ENCODE peak calls at places on chromosomes 13 and 19, in four cellular contexts. One of them, this sample, is unnamed. For H3K36me3, the result is how much of the 10 kb centered on the place peaks cover.

GRCh38 chr19:10142701-10143375 is 23.1 kb upstream of the EIF3G start:
- DNase-seq in BJ: no peak
- DNase-seq in thoracic aorta: no peak
- DNase-seq in heart right ventricle: no peak
- DNase-seq in this sample: no peak

GRCh38 chr19:41811981-41812380 is 15.6 kb downstream of the CEACAM3 start:
- DNase-seq in BJ: no peak
- DNase-seq in thoracic aorta: no peak
- DNase-seq in heart right ventricle: no peak
- DNase-seq in this sample: no peak

GRCh38 chr13:111183959-111184684 is 69.0 kb downstream of the ARHGEF7 start:
- DNase-seq in thoracic aorta: no peak
- DNase-seq in heart right ventricle: no peak
- DNase-seq in BJ: no peak
- DNase-seq in this sample: no peak

GRCh38 chr19:45711851-45712698 is 18.6 kb downstream of the FBXO46 start:
- DNase-seq in heart right ventricle: no peak
- DNase-seq in thoracic aorta: no peak
- DNase-seq in BJ: no peak
- DNase-seq in this sample: no peak

GRCh38 chr13:111398715-111399299 is 78.4 kb downstream of the TEX29 start:
- DNase-seq in heart right ventricle: no peak
- DNase-seq in thoracic aorta: no peak
- DNase-seq in BJ: no peak
- DNase-seq in this sample: no peak

GRCh38 chr13:101624981-101625380 is 172.5 kb downstream of the ITGBL1 start:
- DNase-seq in BJ: no peak
- DNase-seq in heart right ventricle: no peak
- DNase-seq in thoracic aorta: no peak
- DNase-seq in this sample: no peak

GRCh38 chr19:31667106-31667505 is 317.9 kb upstream of the TSHZ3 start:
- DNase-seq in BJ: no peak
- DNase-seq in heart right ventricle: no peak
- DNase-seq in thoracic aorta: no peak
- DNase-seq in this sample: no peak

GRCh38 chr13:99265162-99265822 is 7.1 kb upstream of the GPR18 start:
- DNase-seq in BJ: no peak
- DNase-seq in heart right ventricle: no peak
- DNase-seq in thoracic aorta: no peak
- DNase-seq in this sample: no peak

GRCh38 chr13:42486711-42487198 is 87.2 kb upstream of the TNFSF11 start:
- DNase-seq in thoracic aorta: no peak
- DNase-seq in BJ: peak
- DNase-seq in heart right ventricle: no peak
- DNase-seq in this sample: peak

GRCh38 chr13:102584423-102584822 is 12.4 kb upstream of the TPP2 start:
- DNase-seq in heart right ventricle: no peak
- DNase-seq in thoracic aorta: no peak
- DNase-seq in BJ: no peak
- DNase-seq in this sample: no peak

GRCh38 chr19:41431426-41432386 is 4.5 kb upstream of the B3GNT8 start:
- DNase-seq in heart right ventricle: peak
- DNase-seq in BJ: no peak
- DNase-seq in thoracic aorta: no peak
- DNase-seq in this sample: peak

GRCh38 chr13:26459276-26460131 is 98.0 kb upstream of the WASF3 start:
- DNase-seq in heart right ventricle: peak
- DNase-seq in thoracic aorta: no peak
- DNase-seq in BJ: no peak
- DNase-seq in this sample: no peak

GRCh38 chr13:74708629-74709028 is 574.4 kb upstream of the KLF12 start:
- DNase-seq in thoracic aorta: no peak
- DNase-seq in heart right ventricle: no peak
- DNase-seq in BJ: no peak
- DNase-seq in this sample: no peak

GRCh38 chr13:27977476-27978300 is 8.6 kb upstream of the CDX2 start:
- DNase-seq in heart right ventricle: no peak
- DNase-seq in thoracic aorta: no peak
- DNase-seq in BJ: no peak
- DNase-seq in this sample: no peak

GRCh38 chr19:12194827-12195500 is 32.1 kb downstream of the ZNF136 start:
- DNase-seq in heart right ventricle: peak
- DNase-seq in thoracic aorta: peak
- DNase-seq in BJ: no peak
- DNase-seq in this sample: no peak

GRCh38 chr13:114105351-114106225 is 26.8 kb downstream of the RASA3 start:
- DNase-seq in thoracic aorta: no peak
- DNase-seq in heart right ventricle: no peak
- DNase-seq in BJ: no peak
- DNase-seq in this sample: no peak

GRCh38 chr13:107886118-107886517 is 329.2 kb downstream of the LIG4 start:
- DNase-seq in thoracic aorta: no peak
- DNase-seq in heart right ventricle: no peak
- DNase-seq in BJ: no peak
- DNase-seq in this sample: no peak

DNA sequence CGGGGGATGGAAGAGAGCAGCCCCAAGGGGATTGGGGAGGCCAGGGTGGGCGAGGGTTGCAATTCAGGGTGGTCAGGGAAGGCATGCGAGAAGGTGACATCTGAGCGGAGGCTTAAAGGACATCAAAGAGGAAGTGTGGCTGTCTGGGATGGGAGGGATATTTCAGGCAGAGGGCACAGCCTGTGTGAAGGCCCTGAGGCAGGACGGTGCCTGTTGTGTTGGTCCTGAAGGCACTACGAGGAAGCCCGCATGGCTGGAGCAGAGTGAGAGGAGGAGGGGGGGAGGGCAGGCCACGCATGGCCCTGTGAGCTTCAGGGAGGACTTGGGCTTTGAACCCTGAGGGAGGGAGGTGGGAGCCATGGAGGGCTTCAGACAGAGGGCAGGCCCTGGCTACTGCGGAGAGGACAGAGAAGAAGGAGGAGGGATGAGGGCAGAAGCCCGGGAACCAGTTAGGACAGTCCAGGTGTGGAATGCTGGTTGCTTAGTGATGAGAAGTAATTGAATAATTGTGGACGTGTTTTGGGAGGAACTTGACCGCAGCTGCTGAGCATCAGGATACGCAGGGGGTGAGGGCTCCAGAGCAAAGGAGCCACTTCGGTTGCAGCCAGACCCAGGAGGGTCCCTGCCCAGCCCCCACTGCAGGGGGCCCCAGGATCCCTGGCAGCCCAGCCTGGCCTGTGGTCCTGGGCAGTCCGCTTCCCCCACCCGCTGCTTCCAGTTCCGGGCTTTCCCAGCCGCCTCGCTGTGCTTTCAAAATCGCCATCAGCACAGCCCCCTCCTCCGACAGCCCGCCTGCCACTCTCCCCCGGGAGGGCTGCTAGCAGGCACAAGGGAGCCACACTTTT is 6.2 kb downstream of the TLE6 start:
- DNase-seq in heart right ventricle: peak
- DNase-seq in thoracic aorta: no peak
- DNase-seq in BJ: no peak
- DNase-seq in this sample: peak
- H3K4me3 ChIP-seq in heart right ventricle: peak
- H3K4me3 ChIP-seq in thoracic aorta: peak
- H3K4me3 ChIP-seq in BJ: peak
- H3K4me3 ChIP-seq in this sample: peak

DNA sequence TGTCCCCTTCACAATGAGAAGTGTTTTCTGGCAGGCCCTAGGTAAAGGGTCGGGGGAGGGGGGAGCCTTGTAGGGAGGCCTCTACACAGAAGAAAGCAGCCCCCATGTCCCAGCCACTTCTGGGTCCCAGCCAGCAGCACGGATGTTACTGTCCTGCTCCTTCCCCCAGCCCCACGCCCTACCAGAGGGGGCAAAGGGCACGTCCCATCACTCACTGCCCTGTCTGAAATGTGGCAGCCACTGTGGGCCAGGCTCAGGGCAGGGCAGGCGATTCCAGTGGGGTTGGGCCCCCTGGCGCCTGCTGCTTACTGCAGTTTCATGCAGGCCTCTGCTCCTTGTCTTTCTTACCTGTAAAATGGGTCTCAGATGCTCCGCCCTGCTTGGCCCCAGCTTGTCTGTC is 6.1 kb upstream of the SLC25A42 start:
- DNase-seq in thoracic aorta: no peak
- DNase-seq in heart right ventricle: no peak
- DNase-seq in BJ: no peak
- DNase-seq in this sample: no peak
- H3K36me3 ChIP-seq in thoracic aorta: under half
- H3K36me3 ChIP-seq in heart right ventricle: half or more
- H3K36me3 ChIP-seq in BJ: under half
- H3K36me3 ChIP-seq in this sample: under half

DNA sequence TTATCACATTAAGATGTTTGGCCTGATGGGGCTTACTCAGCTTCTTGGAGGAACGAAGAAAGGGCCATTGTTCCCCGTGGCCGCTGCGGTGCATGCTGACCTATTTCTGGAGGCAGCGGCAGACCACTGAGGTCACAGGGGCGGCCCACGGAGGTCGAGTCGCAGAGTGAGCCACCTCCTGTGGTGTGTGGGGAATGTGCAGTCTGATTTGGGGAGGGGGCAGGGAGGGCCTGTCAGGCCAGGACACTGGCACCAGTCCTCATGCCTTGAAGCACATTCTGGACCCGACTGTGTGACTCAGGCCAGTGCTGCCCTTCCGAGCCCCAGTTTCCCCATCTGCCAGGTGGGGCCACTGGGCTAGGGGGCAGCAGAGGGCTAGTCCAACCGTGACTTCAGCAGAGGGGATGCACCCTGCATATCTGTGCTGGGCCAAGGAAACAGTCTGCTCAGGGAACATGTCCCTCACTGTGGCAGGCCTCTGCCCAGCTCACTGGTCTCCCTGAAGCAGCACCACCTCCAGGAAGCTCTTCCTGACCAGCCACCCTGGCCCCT is 6.3 kb downstream of the SLC7A10 start:
- DNase-seq in thoracic aorta: no peak
- DNase-seq in BJ: no peak
- DNase-seq in heart right ventricle: no peak
- DNase-seq in this sample: no peak
- TF ChIP-seq CTCF in thoracic aorta: no peak
- TF ChIP-seq CTCF in BJ: peak
- TF ChIP-seq CTCF in heart right ventricle: no peak
- TF ChIP-seq CTCF in this sample: peak

GRCh38 chr13:50125556-50126377 is 110.5 kb downstream of the KCNRG start:
- DNase-seq in heart right ventricle: peak
- DNase-seq in BJ: no peak
- DNase-seq in thoracic aorta: peak
- DNase-seq in this sample: peak

GRCh38 chr13:50126378-50127016 is 111.3 kb downstream of the KCNRG start:
- DNase-seq in thoracic aorta: no peak
- DNase-seq in heart right ventricle: no peak
- DNase-seq in BJ: no peak
- DNase-seq in this sample: peak

GRCh38 chr13:50128406-50129048 is 113.3 kb downstream of the KCNRG start:
- DNase-seq in BJ: no peak
- DNase-seq in thoracic aorta: no peak
- DNase-seq in heart right ventricle: no peak
- DNase-seq in this sample: no peak

GRCh38 chr13:50127726-50128291 is 112.6 kb downstream of the KCNRG start:
- DNase-seq in thoracic aorta: no peak
- DNase-seq in heart right ventricle: no peak
- DNase-seq in BJ: no peak
- DNase-seq in this sample: peak

DNA sequence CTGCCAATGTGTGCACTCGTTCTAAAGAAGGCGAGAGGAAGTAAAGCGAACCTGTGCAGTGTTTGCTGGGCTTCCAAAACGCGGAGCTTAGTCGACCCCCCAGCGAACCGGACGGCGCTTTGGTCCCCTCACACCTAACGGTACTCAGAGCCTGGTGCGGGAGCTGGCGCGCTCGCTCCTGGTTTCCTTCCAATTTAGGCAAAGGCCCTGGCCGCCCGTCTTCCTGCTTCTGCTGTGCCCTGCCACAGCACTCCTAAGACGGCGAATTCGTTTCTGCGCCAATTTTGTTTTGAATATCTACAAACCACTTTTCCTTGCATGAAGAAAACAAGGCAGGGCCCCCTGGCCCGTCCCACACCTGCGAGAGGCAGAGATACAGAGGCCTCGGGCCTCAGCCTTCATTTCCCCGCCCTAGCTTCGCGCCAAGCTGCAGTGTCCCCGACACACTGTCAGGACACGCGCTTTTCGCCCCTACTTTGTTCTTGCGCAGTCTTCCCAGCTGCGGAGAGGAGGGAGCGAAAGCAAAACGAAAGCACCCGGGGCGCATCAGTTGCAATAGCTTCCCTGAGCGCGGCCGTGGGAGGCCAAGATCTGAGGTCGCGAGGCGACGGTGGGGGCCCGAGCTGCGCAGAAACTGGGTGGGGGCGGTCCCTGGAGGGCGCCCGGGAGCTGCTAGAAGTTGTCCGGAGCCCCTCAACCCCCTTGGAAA is 111.9 kb downstream of the KCNRG start:
- DNase-seq in thoracic aorta: no peak
- DNase-seq in heart right ventricle: peak
- DNase-seq in BJ: no peak
- DNase-seq in this sample: peak
- H3K4me3 ChIP-seq in thoracic aorta: peak
- H3K4me3 ChIP-seq in heart right ventricle: peak
- H3K4me3 ChIP-seq in BJ: peak
- H3K4me3 ChIP-seq in this sample: peak

GRCh38 chr13:58087566-58087965 is 456.0 kb downstream of the PCDH17 start:
- DNase-seq in BJ: no peak
- DNase-seq in thoracic aorta: no peak
- DNase-seq in heart right ventricle: no peak
- DNase-seq in this sample: no peak
- H3K36me3 ChIP-seq in BJ: under half
- H3K36me3 ChIP-seq in thoracic aorta: under half
- H3K36me3 ChIP-seq in heart right ventricle: under half
- H3K36me3 ChIP-seq in this sample: under half

DNA sequence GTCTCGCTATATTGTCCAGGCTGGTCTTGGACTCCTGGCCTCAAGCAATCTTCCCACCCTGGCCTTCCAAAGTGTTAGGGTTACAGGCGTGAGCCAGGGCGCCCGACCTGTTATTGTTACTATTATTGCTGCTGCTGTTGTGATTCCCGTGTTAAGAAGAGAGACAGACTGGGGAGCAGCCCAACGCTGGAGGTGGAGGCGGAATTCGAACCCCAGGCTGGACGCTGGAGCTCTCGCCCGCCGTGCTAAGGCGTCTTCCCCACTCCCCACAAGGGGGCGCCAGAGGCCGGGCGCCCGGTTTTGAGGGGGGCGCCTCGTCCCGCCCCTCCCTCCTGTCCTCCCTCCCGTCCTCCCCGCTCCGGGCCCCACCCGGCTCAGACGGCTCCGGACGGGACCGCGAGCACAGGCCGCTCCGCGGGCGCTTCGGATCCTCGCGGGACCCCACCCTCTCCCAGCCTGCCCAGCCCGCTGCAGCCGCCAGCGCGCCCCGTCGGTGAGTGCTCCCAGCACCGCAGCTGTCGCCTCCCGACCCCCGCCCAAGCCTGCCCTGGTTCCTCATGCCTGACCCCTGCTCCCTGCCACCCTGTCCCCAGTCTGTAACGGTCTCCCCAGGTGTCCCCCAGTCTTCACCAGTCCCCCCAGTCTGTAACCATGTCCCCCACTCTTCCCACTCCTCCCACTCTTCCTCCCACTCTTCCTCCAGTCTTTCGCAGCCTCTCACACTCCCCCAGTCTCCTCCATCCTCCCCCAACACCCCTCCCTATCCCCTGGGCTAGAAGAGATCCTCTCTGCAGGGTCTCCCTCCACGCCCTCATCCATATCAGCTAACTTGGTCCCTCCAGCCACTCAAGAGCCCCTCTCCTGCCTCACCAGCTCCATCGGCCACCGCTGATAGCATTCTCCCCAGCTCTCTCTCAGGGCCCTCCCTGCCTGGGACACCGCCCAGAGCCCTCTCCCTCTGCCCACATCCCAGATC is at the start of gene EHD2:
- DNase-seq in thoracic aorta: no peak
- DNase-seq in BJ: no peak
- DNase-seq in heart right ventricle: peak
- DNase-seq in this sample: peak
- TF ChIP-seq CTCF in thoracic aorta: peak
- TF ChIP-seq CTCF in BJ: peak
- TF ChIP-seq CTCF in heart right ventricle: peak
- TF ChIP-seq CTCF in this sample: peak

This sample was measured in cardiac muscle cell.